ENCODE peak calls at places on chromosomes 1 and 21, in eight cellular contexts. Z is cardiac fibroblast; L is DMS153; B is GM18507; J is GM12891; V is Caki2; Y is prostate gland; E is CD4-positive, alpha-beta T cell. I is an unnamed sample.

GRCh38 chr1:45299296-45299695 is 27.4 kb upstream of the HPDL start:
- DNase-seq in B (no peak), Z (no peak), L (no peak), E (no peak), V (no peak), J (no peak), Y (no peak), I (no peak)

GRCh38 chr1:7343917-7344316 is 427.2 kb upstream of the VAMP3 start:
- DNase-seq in Y (no peak), B (no peak), Z (no peak), E (no peak), L (no peak), V (no peak), J (no peak), I (no peak)

GRCh38 chr1:50978852-50979781 is 9.1 kb downstream of the CDKN2C start:
- DNase-seq in Y (no peak), B (no peak), L (peak; percentile 47), E (no peak), J (no peak), Z (peak; percentile 58), V (peak; percentile 81), I (peak; percentile 55)

GRCh38 chr1:171110485-171111340 is 20.0 kb downstream of the FMO3 start:
- DNase-seq in L (no peak), Y (no peak), J (no peak), B (no peak), E (no peak), V (no peak), Z (peak; percentile 75), I (no peak)

GRCh38 chr1:227761621-227762230 is 26.5 kb downstream of the SNAP47 start:
- DNase-seq in J (no peak), E (no peak), L (no peak), Z (no peak), B (no peak), V (no peak), Y (no peak), I (no peak)

GRCh38 chr21:38352536-38353219 is 95.9 kb downstream of the KCNJ15 start:
- DNase-seq in J (peak; percentile 27), Z (peak; percentile 90), L (peak; percentile 65), B (no peak), V (peak; percentile 58), E (peak; percentile 25), Y (peak; percentile 70), I (peak; percentile 55)

GRCh38 chr1:234862944-234863515 is 253.1 kb upstream of the IRF2BP2 start:
- DNase-seq in B (no peak), V (peak; percentile 51), L (peak; percentile 39), Y (peak; percentile 86), E (no peak), J (no peak), Z (peak; percentile 80), I (no peak)

GRCh38 chr1:155134322-155134721 is 1.3 kb upstream of the SLC50A1 start:
- DNase-seq in Z (no peak), V (no peak), B (no peak), Y (no peak), E (no peak), L (no peak), J (no peak), I (no peak)

GRCh38 chr1:178456472-178456871 is 40.3 kb downstream of the CLEC20A start:
- DNase-seq in B (no peak), Y (no peak), V (no peak), L (no peak), J (no peak), Z (no peak), E (no peak), I (no peak)

I was measured in NCI-H774.